ENCODE peak calls at places on chromosomes 16 and 17, in seven cellular contexts. J, C, D, O, B, V and H are unnamed samples.

GRCh38 chr17:65355246-65355645 is 206.2 kb downstream of the AXIN2 start:
- DNase-seq in B (no peak), V (no peak), O (no peak), C (no peak), D (no peak), J (no peak), H (no peak)

GRCh38 chr16:66621973-66622372 is 17.5 kb downstream of the CMTM3 start:
- DNase-seq in V (no peak), O (no peak), C (peak; percentile 23), J (no peak), D (no peak), B (no peak), H (no peak)

GRCh38 chr16:47627056-47627455 is 165.9 kb downstream of the PHKB start:
- DNase-seq in C (no peak), V (peak; percentile 24), B (no peak), O (no peak), J (no peak), D (no peak), H (no peak)

GRCh38 chr16:84677017-84677803 is 22.6 kb upstream of the USP10 start:
- DNase-seq in B (no peak), J (peak; percentile 6), D (no peak), C (no peak), V (no peak), O (no peak), H (no peak)

GRCh38 chr17:65531508-65532431 is 29.7 kb downstream of the AXIN2 start:
- DNase-seq in J (peak; percentile 60), D (no peak), O (no peak), C (no peak), B (no peak), V (peak; percentile 60), H (peak; percentile 60)

GRCh38 chr16:22161401-22161800 is 905 bp upstream of the SDR42E2 start:
- DNase-seq in J (no peak), V (no peak), O (no peak), B (no peak), C (no peak), D (no peak), H (no peak)

GRCh38 chr17:3888343-3889171 is 4.3 kb downstream of the CAMKK1 start:
- DNase-seq in D (peak; percentile 72), O (no peak), B (peak; percentile 83), C (peak; percentile 81), J (peak; percentile 68), V (peak; percentile 87), H (peak; percentile 81)

GRCh38 chr17:72378414-72379395 is 257.9 kb downstream of the SOX9 start:
- DNase-seq in B (peak; percentile 78), D (no peak), J (peak; percentile 41), C (no peak), V (no peak), O (no peak), H (no peak)

GRCh38 chr16:84478172-84478948 is 26.1 kb downstream of the MEAK7 start:
- DNase-seq in C (peak; percentile 81), O (no peak), D (no peak), J (no peak), V (no peak), B (no peak), H (peak; percentile 47)

GRCh38 chr17:65794572-65794971 is 233.1 kb upstream of the AXIN2 start:
- DNase-seq in O (no peak), V (peak; percentile 81), J (peak; percentile 45), B (peak; percentile 52), D (peak; percentile 48), C (peak; percentile 29), H (peak; percentile 36)

GRCh38 chr16:34801875-34802274 is 1342.5 kb downstream of the TP53TG3F start:
- DNase-seq in C (no peak), J (no peak), B (no peak), V (no peak), D (no peak), O (no peak), H (no peak)

GRCh38 chr16:2831203-2831602 is 1.1 kb downstream of the ZG16B start:
- DNase-seq in C (no peak), D (no peak), B (no peak), O (no peak), J (no peak), V (no peak), H (no peak)

GRCh38 chr16:84283314-84284167 is 11.1 kb upstream of the WFDC1 start:
- DNase-seq in B (no peak), C (no peak), V (peak; percentile 50), O (no peak), J (no peak), D (no peak), H (no peak)

GRCh38 chr17:50681260-50682200 is 26.2 kb downstream of the ANKRD40 start:
- DNase-seq in J (peak; percentile 62), C (no peak), B (peak; percentile 88), O (no peak), D (peak; percentile 73), V (peak; percentile 71), H (peak; percentile 77)

GRCh38 chr17:35341465-35341992 is 31.9 kb downstream of the SLFN11 start:
- DNase-seq in J (no peak), B (no peak), V (no peak), O (no peak), D (no peak), C (no peak), H (no peak)

GRCh38 chr17:64448665-64449512 is at the start of gene MILR1:
- DNase-seq in D (peak; percentile 65), C (peak; percentile 72), O (no peak), J (no peak), V (no peak), B (no peak), H (peak; percentile 95)

GRCh38 chr16:55330726-55331647 is 7.0 kb downstream of the IRX6 start:
- DNase-seq in B (no peak), C (no peak), J (peak; percentile 41), V (peak; percentile 60), O (no peak), D (no peak), H (no peak)
- TF ChIP-seq EZH2 in B (no peak), C (no peak), J (peak; percentile 18), V (peak; percentile 66), O (peak; percentile 64), D (no peak), H (no peak)

DNA sequence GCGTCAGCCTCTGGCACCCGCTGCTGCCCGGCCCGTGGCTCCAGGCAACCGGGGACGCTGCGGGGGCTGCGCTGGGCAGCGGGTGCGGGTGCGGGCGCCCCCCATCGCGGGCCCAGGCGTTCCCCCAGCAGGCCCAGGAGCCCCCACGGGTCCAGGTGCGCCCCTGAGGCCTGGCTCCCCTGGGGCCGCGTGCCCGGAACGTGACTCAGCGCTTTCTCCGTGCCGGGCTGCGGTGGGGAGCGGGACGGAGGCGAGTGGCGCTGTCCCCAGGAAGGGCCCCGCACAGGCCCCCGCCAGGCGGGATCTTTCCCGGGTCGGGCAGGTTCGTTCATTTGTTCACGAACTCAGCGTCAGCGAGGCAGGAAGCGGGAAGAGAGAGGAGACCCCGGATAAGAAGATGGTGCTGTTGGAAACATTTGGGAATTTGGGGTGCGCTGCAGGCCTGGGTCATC is 18.4 kb upstream of the EXOC7 start:
- DNase-seq in C (no peak), B (no peak), V (peak; percentile 72), J (no peak), D (no peak), O (no peak), H (no peak)
- H3K4me3 ChIP-seq in C (no peak overlapping the region), B (no peak overlapping the region), V (peak overlapping the region; percentile 53), J (no peak overlapping the region), D (no peak overlapping the region), O (peak overlapping the region; percentile 10), H (no peak overlapping the region)

GRCh38 chr16:56632848-56633365 is 448 bp downstream of the MT1M start:
- DNase-seq in D (no peak), J (no peak), B (no peak), O (no peak), C (no peak), V (no peak), H (no peak)
- TF ChIP-seq EZH2 in D (no peak), J (no peak), B (no peak), O (peak; percentile 48), C (no peak), V (peak; percentile 52), H (no peak)

DNA sequence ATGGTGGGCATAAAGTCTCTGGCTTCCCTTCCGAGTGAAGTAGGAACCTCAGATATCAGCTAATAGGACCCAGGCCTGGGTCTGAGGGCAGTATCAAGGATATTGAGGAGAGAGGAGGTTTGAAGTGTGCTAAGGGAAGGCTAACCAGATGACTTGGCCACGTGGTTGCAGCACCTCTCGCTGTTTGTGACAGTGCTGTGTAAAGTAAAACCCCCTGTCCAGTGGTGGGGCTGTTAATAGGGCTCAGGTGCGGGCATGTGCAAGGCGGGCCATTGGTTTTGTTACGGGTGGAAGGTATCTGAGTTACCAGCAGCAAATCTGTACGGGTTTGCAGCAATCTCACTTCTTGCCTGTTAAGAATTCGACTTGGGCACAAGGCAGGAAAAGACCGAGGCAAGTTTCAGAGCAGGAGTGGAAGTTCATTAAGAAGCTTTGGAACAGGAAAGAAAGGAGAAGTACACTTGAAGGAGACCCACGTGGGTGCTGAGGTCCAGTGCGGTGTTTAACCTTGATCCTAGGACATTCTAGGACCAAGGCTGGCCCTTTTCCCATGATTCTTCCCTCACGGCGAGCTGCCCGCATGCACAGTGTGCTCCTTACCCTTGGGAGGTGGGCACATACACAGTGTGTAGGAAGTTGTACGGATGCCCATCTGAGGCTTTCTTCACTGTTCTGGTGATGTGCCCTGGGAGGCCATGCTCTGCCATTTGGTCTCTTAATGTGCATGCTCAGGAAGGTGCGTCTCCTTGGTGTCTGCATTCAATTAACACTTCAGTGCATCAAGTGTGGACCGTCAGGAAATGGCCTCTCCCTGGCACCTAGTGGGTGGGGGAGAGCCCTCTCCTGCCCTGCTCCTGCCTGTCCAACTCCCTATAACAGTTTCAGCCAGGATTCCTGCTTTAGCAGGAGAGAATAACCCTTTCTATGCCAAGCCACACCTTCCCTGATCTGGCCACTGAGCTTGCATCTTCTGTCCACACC is 20.3 kb downstream of the SGF29 start:
- DNase-seq in B (no peak), O (no peak), D (no peak), V (no peak), C (no peak), J (no peak), H (no peak)
- H3K4me3 ChIP-seq in B (no peak overlapping the region), O (no peak overlapping the region), D (no peak overlapping the region), V (no peak overlapping the region), C (no peak overlapping the region), J (no peak overlapping the region), H (no peak overlapping the region)